ENCODE peak calls at places on chromosome 13, in eight cellular contexts. L is mesenchymal stem cell, E is mammary epithelial cell, C is NCI-H69, O is heart right ventricle, K is fibroblast of mammary gland, A is D341Med, H is anterior cingulate cortex. J is an unnamed sample.

GRCh38 chr13:97003071-97003470 is 8.8 kb upstream of the OXGR1 start:
- DNase-seq in L (peak; percentile 23), E (peak; percentile 25), C (no peak), O (no peak), K (peak; percentile 49), A (no peak), H (no peak), J (no peak)

GRCh38 chr13:74144269-74144668 is 10.1 kb upstream of the KLF12 start:
- DNase-seq in L (no peak), E (no peak), C (no peak), O (no peak), K (no peak), A (no peak), H (no peak), J (no peak)

GRCh38 chr13:50078512-50079277 is 63.5 kb downstream of the KCNRG start:
- DNase-seq in L (no peak), E (no peak), C (peak; percentile 18), O (no peak), K (no peak), A (no peak), H (no peak), J (no peak)

GRCh38 chr13:43908156-43909126 is 28.7 kb downstream of the LACC1 start:
- DNase-seq in L (peak; percentile 87), E (peak; percentile 61), C (peak; percentile 49), O (no peak), K (peak; percentile 66), A (no peak), H (no peak), J (no peak)

GRCh38 chr13:33110713-33111413 is 94.6 kb downstream of the KL start:
- DNase-seq in L (no peak), E (no peak), C (no peak), O (peak; percentile 54), K (peak; percentile 55), A (no peak), H (no peak), J (peak; percentile 59)

GRCh38 chr13:40666905-40667621 is 622 bp upstream of the FOXO1 start:
- DNase-seq in L (peak; percentile 72), E (no peak), C (peak; percentile 64), O (peak; percentile 35), K (no peak), A (peak; percentile 69), H (no peak), J (peak; percentile 67)

GRCh38 chr13:27367570-27367969 is 56.8 kb upstream of the GTF3A start:
- DNase-seq in L (no peak), E (no peak), C (peak; percentile 3), O (no peak), K (no peak), A (no peak), H (no peak), J (no peak)

GRCh38 chr13:73000027-73000674 is 58.7 kb upstream of the KLF5 start:
- DNase-seq in L (peak; percentile 16), E (peak; percentile 56), C (peak; percentile 58), O (no peak), K (peak; percentile 2), A (peak; percentile 31), H (no peak), J (no peak)

GRCh38 chr13:23488442-23488841 is 54.9 kb upstream of the SACS start:
- DNase-seq in L (peak; percentile 68), E (peak; percentile 77), C (no peak), O (peak; percentile 25), K (no peak), A (no peak), H (no peak), J (no peak)

GRCh38 chr13:112983042-112983305 is 14.0 kb downstream of the MCF2L start:
- DNase-seq in L (no peak), E (no peak), C (no peak), O (no peak), K (no peak), A (no peak), H (no peak), J (no peak)

GRCh38 chr13:22369090-22369489 is 698.2 kb downstream of the FGF9 start:
- DNase-seq in L (no peak), E (no peak), C (no peak), O (no peak), K (no peak), A (no peak), H (no peak), J (no peak)

GRCh38 chr13:23922005-23922932 is 25.0 kb upstream of the C1QTNF9B start:
- DNase-seq in L (no peak), E (no peak), C (no peak), O (no peak), K (no peak), A (no peak), H (no peak), J (no peak)

GRCh38 chr13:43061496-43062280 is 38.3 kb downstream of the DNAJC15 start:
- DNase-seq in L (no peak), E (peak; percentile 14), C (no peak), O (no peak), K (no peak), A (no peak), H (no peak), J (no peak)

GRCh38 chr13:63643543-63643942 is 2227.9 kb upstream of the PCDH20 start:
- DNase-seq in L (peak; percentile 11), E (no peak), C (no peak), O (no peak), K (no peak), A (no peak), H (no peak), J (no peak)

GRCh38 chr13:29594310-29594709 is 1.2 kb downstream of the SLC7A1 start:
- DNase-seq in L (peak; percentile 92), E (peak; percentile 73), C (peak; percentile 73), O (no peak), K (peak; percentile 89), A (peak; percentile 50), H (no peak), J (peak; percentile 60)

GRCh38 chr13:26183416-26183815 is 38.7 kb downstream of the RNF6 start:
- DNase-seq in L (no peak), E (no peak), C (no peak), O (no peak), K (no peak), A (no peak), H (no peak), J (no peak)

GRCh38 chr13:50617134-50617721 is 226.3 kb downstream of the DLEU7 start:
- DNase-seq in L (peak; percentile 29), E (peak; percentile 90), C (peak; percentile 40), O (no peak), K (peak; percentile 91), A (no peak), H (no peak), J (no peak)

GRCh38 chr13:60397693-60398437 is 845 bp downstream of the TDRD3 start:
- DNase-seq in L (peak; percentile 80), E (peak; percentile 60), C (peak; percentile 90), O (peak; percentile 55), K (peak; percentile 63), A (no peak), H (peak; percentile 49), J (peak; percentile 83)

GRCh38 chr13:109436841-109437240 is 349.5 kb downstream of the IRS2 start:
- DNase-seq in L (no peak), E (peak; percentile 54), C (no peak), O (no peak), K (no peak), A (no peak), H (no peak), J (no peak)

GRCh38 chr13:65836066-65836465 is 1394.1 kb downstream of the PCDH9 start:
- DNase-seq in L (no peak), E (no peak), C (peak; percentile 94), O (no peak), K (no peak), A (no peak), H (no peak), J (no peak)

GRCh38 chr13:23966691-23967615 is 69.7 kb upstream of the C1QTNF9B start:
- DNase-seq in L (peak; percentile 58), E (no peak), C (no peak), O (no peak), K (no peak), A (no peak), H (no peak), J (no peak)

GRCh38 chr13:113996081-113996911 is 22.4 kb upstream of the C13orf46 start:
- DNase-seq in L (no peak), E (no peak), C (no peak), O (no peak), K (no peak), A (no peak), H (no peak), J (no peak)

GRCh38 chr13:38636756-38637155 is 50.1 kb upstream of the FREM2 start:
- DNase-seq in L (no peak), E (no peak), C (peak; percentile 69), O (no peak), K (no peak), A (no peak), H (no peak), J (no peak)

GRCh38 chr13:98606296-98606695 is 29.4 kb upstream of the STK24 start:
- DNase-seq in L (no peak), E (no peak), C (peak; percentile 70), O (no peak), K (no peak), A (no peak), H (no peak), J (no peak)

GRCh38 chr13:35856721-35857346 is 274.3 kb downstream of the DCLK1 start:
- DNase-seq in L (no peak), E (no peak), C (no peak), O (no peak), K (no peak), A (no peak), H (no peak), J (no peak)

GRCh38 chr13:63337041-63337440 is 1921.4 kb upstream of the PCDH20 start:
- DNase-seq in L (no peak), E (no peak), C (no peak), O (no peak), K (no peak), A (no peak), H (no peak), J (no peak)

GRCh38 chr13:20901668-20902437 is 693 bp downstream of the XPO4 start:
- DNase-seq in L (peak; percentile 67), E (peak; percentile 49), C (peak; percentile 67), O (peak; percentile 16), K (peak; percentile 38), A (peak; percentile 64), H (no peak), J (peak; percentile 56)

GRCh38 chr13:40613192-40613818 is 53.1 kb downstream of the FOXO1 start:
- DNase-seq in L (no peak), E (no peak), C (no peak), O (peak; percentile 60), K (no peak), A (no peak), H (no peak), J (no peak)

GRCh38 chr13:37109080-37109678 is 3.7 kb upstream of the CSNK1A1L start:
- DNase-seq in L (peak; percentile 58), E (peak; percentile 19), C (peak; percentile 60), O (peak; percentile 23), K (peak; percentile 65), A (no peak), H (no peak), J (no peak)

GRCh38 chr13:99813346-99814095 is 158.0 kb downstream of the ZIC5 start:
- DNase-seq in L (no peak), E (no peak), C (peak; percentile 26), O (no peak), K (no peak), A (no peak), H (no peak), J (no peak)

GRCh38 chr13:110392510-110393233 is 85.6 kb downstream of the COL4A2 start:
- DNase-seq in L (peak; percentile 95), E (no peak), C (no peak), O (no peak), K (peak; percentile 67), A (no peak), H (no peak), J (no peak)

GRCh38 chr13:98942997-98943396 is 34.9 kb downstream of the DOCK9 start:
- DNase-seq in L (no peak), E (no peak), C (no peak), O (no peak), K (peak; percentile 65), A (no peak), H (no peak), J (no peak)

J was measured in Peyer's patch.